ENCODE peak calls at places on chromosomes 12 and 14, in five cellular contexts. One of them, this sample, is unnamed.

GRCh38 chr12:105204916-105205315 is 31.1 kb downstream of the APPL2 start:
- ATAC-seq in GM12878: no peak
- ATAC-seq in upper lobe of left lung: no peak
- ATAC-seq in K562: no peak
- ATAC-seq in HepG2: no peak
- ATAC-seq in this sample: peak

GRCh38 chr14:105853089-105853906 is 326.9 kb downstream of the TMEM121 start:
- ATAC-seq in upper lobe of left lung: no peak
- ATAC-seq in GM12878: peak
- ATAC-seq in HepG2: no peak
- ATAC-seq in K562: no peak
- ATAC-seq in this sample: no peak

GRCh38 chr12:80864046-80864735 is 73.5 kb downstream of the LIN7A start:
- ATAC-seq in upper lobe of left lung: no peak
- ATAC-seq in GM12878: no peak
- ATAC-seq in HepG2: no peak
- ATAC-seq in K562: no peak
- ATAC-seq in this sample: no peak

GRCh38 chr14:56147980-56148901 is 30.0 kb downstream of the PELI2 start:
- ATAC-seq in HepG2: no peak
- ATAC-seq in GM12878: no peak
- ATAC-seq in upper lobe of left lung: no peak
- ATAC-seq in K562: no peak
- ATAC-seq in this sample: no peak

GRCh38 chr12:132489078-132489601 is 811 bp upstream of the FBRSL1 start:
- ATAC-seq in HepG2: peak
- ATAC-seq in K562: peak
- ATAC-seq in upper lobe of left lung: no peak
- ATAC-seq in GM12878: peak
- ATAC-seq in this sample: peak

GRCh38 chr14:63878052-63878451 is 25.2 kb downstream of the SYNE2 start:
- ATAC-seq in upper lobe of left lung: no peak
- ATAC-seq in GM12878: no peak
- ATAC-seq in K562: no peak
- ATAC-seq in HepG2: no peak
- ATAC-seq in this sample: no peak

GRCh38 chr12:94704452-94704871 is 54.1 kb upstream of the TMCC3 start:
- ATAC-seq in GM12878: no peak
- ATAC-seq in upper lobe of left lung: no peak
- ATAC-seq in HepG2: no peak
- ATAC-seq in K562: no peak
- ATAC-seq in this sample: no peak

GRCh38 chr12:34126239-34126641 is 103.9 kb downstream of the ALG10 start:
- ATAC-seq in HepG2: peak
- ATAC-seq in K562: peak
- ATAC-seq in GM12878: peak
- ATAC-seq in upper lobe of left lung: no peak
- ATAC-seq in this sample: no peak

GRCh38 chr14:100584056-100585031 is 2.9 kb downstream of the BEGAIN start:
- ATAC-seq in upper lobe of left lung: no peak
- ATAC-seq in K562: peak
- ATAC-seq in HepG2: no peak
- ATAC-seq in GM12878: no peak
- ATAC-seq in this sample: no peak

DNA sequence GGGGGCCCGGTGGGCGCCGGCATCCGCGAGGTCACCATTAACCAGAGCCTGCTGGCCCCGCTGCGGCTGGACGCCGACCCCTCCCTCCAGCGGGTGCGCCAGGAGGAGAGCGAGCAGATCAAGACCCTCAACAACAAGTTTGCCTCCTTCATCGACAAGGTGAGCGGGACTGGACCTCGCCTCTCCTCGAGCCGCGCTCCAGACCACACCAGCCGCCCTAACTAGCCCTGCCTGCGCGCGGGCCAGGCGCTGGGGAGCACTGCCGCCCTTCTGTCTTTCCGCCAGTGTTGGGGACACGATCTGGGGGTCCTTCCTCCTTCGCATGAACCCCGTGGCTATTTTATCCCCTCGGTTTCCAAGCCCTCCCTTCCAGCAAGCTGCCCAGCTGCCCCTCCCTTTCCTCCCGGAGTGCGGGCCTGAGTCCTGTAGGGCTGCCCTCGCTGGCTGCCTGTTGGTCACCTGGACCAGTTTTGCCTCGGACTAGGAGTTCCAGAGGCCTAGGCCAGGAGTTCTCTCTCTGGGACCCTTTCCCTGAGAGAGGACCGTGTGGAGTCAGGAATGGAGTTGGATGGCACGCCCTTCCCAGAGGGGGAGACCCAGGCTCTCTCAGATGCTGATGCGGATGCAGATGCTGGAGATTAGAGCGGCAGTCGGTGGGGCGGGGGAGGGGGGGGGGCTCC is 559 bp downstream of the KRT7 start:
- ATAC-seq in HepG2: no peak
- ATAC-seq in K562: no peak
- ATAC-seq in upper lobe of left lung: no peak
- ATAC-seq in GM12878: no peak
- ATAC-seq in this sample: no peak
- TF ChIP-seq EP300 in HepG2: no peak
- TF ChIP-seq EP300 in K562: no peak
- TF ChIP-seq EP300 in upper lobe of left lung: no peak
- TF ChIP-seq EP300 in GM12878: no peak
- TF ChIP-seq EP300 in this sample: no peak

GRCh38 chr12:56040151-56040550 is 1.6 kb upstream of the RPS26 start:
- ATAC-seq in K562: no peak
- ATAC-seq in HepG2: no peak
- ATAC-seq in GM12878: no peak
- ATAC-seq in upper lobe of left lung: no peak
- ATAC-seq in this sample: no peak
- TF ChIP-seq POLR2AphosphoS5 in K562: no peak
- TF ChIP-seq POLR2AphosphoS5 in HepG2: no peak
- TF ChIP-seq POLR2AphosphoS5 in GM12878: no peak
- TF ChIP-seq POLR2AphosphoS5 in upper lobe of left lung: no peak
- TF ChIP-seq POLR2AphosphoS5 in this sample: no peak

GRCh38 chr12:6233121-6233971 is 33.1 kb downstream of the CD9 start:
- ATAC-seq in upper lobe of left lung: no peak
- ATAC-seq in K562: no peak
- ATAC-seq in GM12878: no peak
- ATAC-seq in HepG2: no peak
- ATAC-seq in this sample: no peak
- TF ChIP-seq EP300 in upper lobe of left lung: no peak
- TF ChIP-seq EP300 in K562: no peak
- TF ChIP-seq EP300 in GM12878: no peak
- TF ChIP-seq EP300 in HepG2: no peak
- TF ChIP-seq EP300 in this sample: no peak

GRCh38 chr12:1936406-1937320 is 18.2 kb upstream of the CACNA2D4 start:
- ATAC-seq in GM12878: no peak
- ATAC-seq in K562: no peak
- ATAC-seq in HepG2: no peak
- ATAC-seq in upper lobe of left lung: peak
- ATAC-seq in this sample: peak
- TF ChIP-seq POLR2AphosphoS5 in GM12878: no peak
- TF ChIP-seq POLR2AphosphoS5 in K562: no peak
- TF ChIP-seq POLR2AphosphoS5 in HepG2: no peak
- TF ChIP-seq POLR2AphosphoS5 in upper lobe of left lung: no peak
- TF ChIP-seq POLR2AphosphoS5 in this sample: peak

GRCh38 chr12:65605019-65605418 is 219.3 kb upstream of the HMGA2 start:
- ATAC-seq in HepG2: no peak
- ATAC-seq in upper lobe of left lung: no peak
- ATAC-seq in K562: no peak
- ATAC-seq in GM12878: peak
- ATAC-seq in this sample: no peak

GRCh38 chr12:65606008-65606766 is 218.1 kb upstream of the HMGA2 start:
- ATAC-seq in HepG2: no peak
- ATAC-seq in GM12878: no peak
- ATAC-seq in K562: no peak
- ATAC-seq in upper lobe of left lung: no peak
- ATAC-seq in this sample: no peak

GRCh38 chr12:65609359-65609771 is 214.9 kb upstream of the HMGA2 start:
- ATAC-seq in GM12878: no peak
- ATAC-seq in upper lobe of left lung: no peak
- ATAC-seq in K562: no peak
- ATAC-seq in HepG2: no peak
- ATAC-seq in this sample: no peak

GRCh38 chr12:65608319-65608916 is 215.9 kb upstream of the HMGA2 start:
- ATAC-seq in K562: no peak
- ATAC-seq in GM12878: no peak
- ATAC-seq in upper lobe of left lung: no peak
- ATAC-seq in HepG2: no peak
- ATAC-seq in this sample: no peak

DNA sequence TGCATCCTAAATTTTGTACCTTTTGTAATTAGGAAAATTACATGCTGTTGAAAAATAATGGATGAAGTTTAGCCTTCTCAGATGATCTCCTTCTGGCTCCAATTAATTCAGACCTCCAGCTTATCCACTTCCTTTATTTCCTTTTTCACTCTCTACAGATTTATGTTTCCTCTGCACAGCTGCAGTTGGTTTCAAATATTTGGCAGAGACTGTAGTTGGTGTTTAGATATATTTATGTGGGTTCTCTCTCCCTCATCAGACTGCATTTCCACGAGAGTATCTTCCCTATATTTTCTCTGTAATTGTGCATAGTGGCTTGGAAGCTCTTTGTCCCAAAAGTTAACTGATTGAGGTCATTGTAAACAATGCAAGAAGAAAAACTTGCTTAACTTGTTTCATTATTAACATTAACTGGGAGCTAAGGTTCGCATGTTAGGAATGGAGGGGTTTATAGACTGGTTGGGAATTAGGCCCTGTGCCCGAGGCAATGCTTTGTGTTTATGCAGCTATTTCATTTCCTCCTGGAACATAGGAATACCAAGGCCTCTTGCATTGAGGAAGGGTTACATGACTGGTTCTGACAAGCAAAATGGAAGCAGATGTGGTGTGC is 216.9 kb upstream of the HMGA2 start:
- ATAC-seq in upper lobe of left lung: no peak
- ATAC-seq in K562: no peak
- ATAC-seq in GM12878: no peak
- ATAC-seq in HepG2: no peak
- ATAC-seq in this sample: no peak
- TF ChIP-seq EP300 in upper lobe of left lung: no peak
- TF ChIP-seq EP300 in K562: no peak
- TF ChIP-seq EP300 in GM12878: no peak
- TF ChIP-seq EP300 in HepG2: no peak
- TF ChIP-seq EP300 in this sample: no peak

DNA sequence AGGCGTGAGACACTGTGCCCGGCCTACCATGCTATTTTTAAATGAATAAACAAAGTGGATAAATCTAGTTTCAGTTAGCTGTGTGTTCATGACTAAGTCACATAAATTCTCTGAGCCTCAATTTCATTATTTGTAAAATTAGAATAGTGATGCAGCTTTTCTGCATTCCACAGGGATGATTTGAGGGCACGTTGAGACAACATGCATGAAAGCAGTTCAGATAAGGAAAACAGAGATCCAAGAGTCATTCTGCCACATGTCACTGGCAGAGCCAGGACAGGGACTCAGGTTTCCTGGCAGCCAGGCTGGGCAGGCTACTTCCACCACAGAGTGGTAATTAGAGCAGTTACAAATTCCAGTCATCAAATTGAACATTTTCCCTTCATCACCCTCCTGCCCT is 2.9 kb upstream of the PPP4R4 start:
- ATAC-seq in GM12878: no peak
- ATAC-seq in upper lobe of left lung: no peak
- ATAC-seq in K562: no peak
- ATAC-seq in HepG2: no peak
- ATAC-seq in this sample: no peak
- TF ChIP-seq POLR2AphosphoS5 in GM12878: no peak
- TF ChIP-seq POLR2AphosphoS5 in upper lobe of left lung: no peak
- TF ChIP-seq POLR2AphosphoS5 in K562: no peak
- TF ChIP-seq POLR2AphosphoS5 in HepG2: no peak
- TF ChIP-seq POLR2AphosphoS5 in this sample: no peak

DNA sequence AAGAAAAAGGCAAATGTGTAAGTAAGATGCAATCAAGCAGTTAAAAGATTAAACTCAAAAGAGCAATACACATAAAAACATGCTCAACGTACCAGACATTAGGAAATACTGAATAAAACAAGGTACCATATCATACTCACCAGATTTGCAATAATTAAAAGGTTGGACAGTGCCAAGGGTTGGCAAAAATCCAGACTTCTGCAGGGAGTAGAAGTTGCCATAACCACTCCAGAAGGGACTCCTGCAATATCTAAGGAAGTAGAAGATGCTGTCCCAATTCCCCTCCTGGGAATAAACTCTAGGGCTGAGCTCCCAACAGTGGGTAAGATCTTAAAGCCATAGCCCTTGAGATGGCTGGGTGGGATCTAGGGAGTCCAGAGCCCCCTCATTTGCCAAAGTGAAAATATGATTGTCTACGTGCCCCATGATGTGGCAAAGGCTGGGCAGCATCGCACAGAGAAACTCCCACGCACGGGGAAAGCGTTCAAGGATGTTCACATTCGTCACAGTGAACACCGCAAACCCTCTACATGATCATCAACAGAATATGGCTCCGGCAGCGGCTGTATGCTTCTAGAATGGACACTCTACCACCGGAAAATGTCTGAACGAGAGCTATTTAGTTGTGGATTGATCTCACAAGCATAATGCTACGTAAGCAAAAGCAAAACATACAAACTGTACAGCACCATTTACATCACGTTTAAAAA is 12.3 kb downstream of the KCTD10 start:
- ATAC-seq in K562: no peak
- ATAC-seq in upper lobe of left lung: no peak
- ATAC-seq in HepG2: no peak
- ATAC-seq in GM12878: no peak
- ATAC-seq in this sample: no peak
- TF ChIP-seq EP300 in K562: no peak
- TF ChIP-seq EP300 in upper lobe of left lung: no peak
- TF ChIP-seq EP300 in HepG2: no peak
- TF ChIP-seq EP300 in GM12878: no peak
- TF ChIP-seq EP300 in this sample: no peak

GRCh38 chr14:65424531-65424930 is 12.0 kb downstream of the FUT8 start:
- ATAC-seq in GM12878: no peak
- ATAC-seq in upper lobe of left lung: no peak
- ATAC-seq in K562: no peak
- ATAC-seq in HepG2: no peak
- ATAC-seq in this sample: no peak
- TF ChIP-seq POLR2AphosphoS5 in GM12878: no peak
- TF ChIP-seq POLR2AphosphoS5 in upper lobe of left lung: no peak
- TF ChIP-seq POLR2AphosphoS5 in K562: no peak
- TF ChIP-seq POLR2AphosphoS5 in HepG2: no peak
- TF ChIP-seq POLR2AphosphoS5 in this sample: no peak

This sample was measured in gastroesophageal sphincter.